ENCODE peak calls at places on chromosomes 7 and 10, in eight cellular contexts. S is dorsolateral prefrontal cortex, D is trophoblast cell, T is tibial artery, M is Panc1, Z is GM23338, V is right cardiac atrium, I is HCT116. J is an unnamed sample.

GRCh38 chr10:34058922-34059614 is 724.6 kb upstream of the NRP1 start:
- DNase-seq in S (no peak), D (no peak), T (no peak), M (no peak), Z (no peak), V (no peak), I (no peak), J (no peak)

GRCh38 chr7:96104984-96105383 is 216.9 kb downstream of the SLC25A13 start:
- DNase-seq in S (no peak), D (no peak), T (no peak), M (no peak), Z (no peak), V (no peak), I (no peak), J (no peak)

GRCh38 chr7:33563010-33563409 is 342.3 kb upstream of the BMPER start:
- DNase-seq in S (no peak), D (no peak), T (no peak), M (no peak), Z (no peak), V (no peak), I (no peak), J (no peak)

GRCh38 chr10:61688551-61689308 is 26.0 kb downstream of the CABCOCO1 start:
- DNase-seq in S (no peak), D (no peak), T (no peak), M (no peak), Z (no peak), V (no peak), I (no peak), J (no peak)

GRCh38 chr10:93515071-93515962 is 18.9 kb downstream of the CEP55 start:
- DNase-seq in S (no peak), D (peak; percentile 4), T (no peak), M (no peak), Z (no peak), V (no peak), I (no peak), J (no peak)

GRCh38 chr10:51117794-51118193 is 43.5 kb downstream of the PRKG1 start:
- DNase-seq in S (no peak), D (no peak), T (no peak), M (no peak), Z (no peak), V (no peak), I (no peak), J (no peak)

GRCh38 chr10:75211007-75211735 is 575 bp downstream of the VDAC2 start:
- DNase-seq in S (no peak), D (peak; percentile 60), T (no peak), M (no peak), Z (peak; percentile 48), V (no peak), I (no peak), J (no peak)

GRCh38 chr10:80496555-80497172 is 41.0 kb upstream of the SH2D4B start:
- DNase-seq in S (no peak), D (no peak), T (no peak), M (no peak), Z (no peak), V (no peak), I (no peak), J (no peak)

GRCh38 chr10:101132636-101133473 is 1.8 kb downstream of the TLX1 start:
- DNase-seq in S (no peak), D (no peak), T (no peak), M (no peak), Z (no peak), V (no peak), I (no peak), J (no peak)

GRCh38 chr7:130231792-130232191 is 24.1 kb downstream of the SSMEM1 start:
- DNase-seq in S (no peak), D (no peak), T (no peak), M (no peak), Z (no peak), V (no peak), I (no peak), J (no peak)

GRCh38 chr10:126839094-126839761 is 66.0 kb upstream of the DOCK1 start:
- DNase-seq in S (peak; percentile 97), D (no peak), T (no peak), M (no peak), Z (peak; percentile 30), V (no peak), I (no peak), J (no peak)

GRCh38 chr7:94451276-94451675 is 56.6 kb downstream of the COL1A2 start:
- DNase-seq in S (no peak), D (no peak), T (no peak), M (no peak), Z (no peak), V (no peak), I (no peak), J (no peak)

GRCh38 chr10:29746080-29746797 is 111.5 kb upstream of the SVIL start:
- DNase-seq in S (no peak), D (peak; percentile 9), T (no peak), M (no peak), Z (no peak), V (no peak), I (no peak), J (no peak)

GRCh38 chr10:101566333-101567164 is 21.5 kb downstream of the POLL start:
- DNase-seq in S (peak; percentile 33), D (peak; percentile 10), T (peak; percentile 48), M (no peak), Z (peak; percentile 77), V (no peak), I (no peak), J (no peak)

GRCh38 chr7:35254496-35255416 is 856 bp upstream of the TBX20 start:
- DNase-seq in S (no peak), D (no peak), T (no peak), M (no peak), Z (peak; percentile 61), V (peak; percentile 80), I (no peak), J (no peak)
- H3K4me3 ChIP-seq in S (no peak overlapping the region), D (no peak overlapping the region), T (peak overlapping the region; percentile 47), M (no peak overlapping the region), Z (peak overlapping the region; percentile 66), V (peak overlapping the region; percentile 89), I (no peak overlapping the region), J (peak overlapping the region; percentile 48)

GRCh38 chr7:6231184-6231583 is 41.2 kb downstream of the CYTH3 start:
- DNase-seq in S (no peak), D (no peak), T (no peak), M (no peak), Z (no peak), V (no peak), I (no peak), J (no peak)

GRCh38 chr7:6226194-6226799 is 46.1 kb downstream of the CYTH3 start:
- DNase-seq in S (no peak), D (peak; percentile 35), T (no peak), M (no peak), Z (no peak), V (no peak), I (no peak), J (no peak)

GRCh38 chr7:6227294-6227846 is 45.1 kb downstream of the CYTH3 start:
- DNase-seq in S (no peak), D (no peak), T (no peak), M (no peak), Z (no peak), V (peak; percentile 60), I (no peak), J (no peak)

GRCh38 chr7:6228865-6229264 is 43.6 kb downstream of the CYTH3 start:
- DNase-seq in S (no peak), D (no peak), T (no peak), M (no peak), Z (no peak), V (no peak), I (no peak), J (no peak)

DNA sequence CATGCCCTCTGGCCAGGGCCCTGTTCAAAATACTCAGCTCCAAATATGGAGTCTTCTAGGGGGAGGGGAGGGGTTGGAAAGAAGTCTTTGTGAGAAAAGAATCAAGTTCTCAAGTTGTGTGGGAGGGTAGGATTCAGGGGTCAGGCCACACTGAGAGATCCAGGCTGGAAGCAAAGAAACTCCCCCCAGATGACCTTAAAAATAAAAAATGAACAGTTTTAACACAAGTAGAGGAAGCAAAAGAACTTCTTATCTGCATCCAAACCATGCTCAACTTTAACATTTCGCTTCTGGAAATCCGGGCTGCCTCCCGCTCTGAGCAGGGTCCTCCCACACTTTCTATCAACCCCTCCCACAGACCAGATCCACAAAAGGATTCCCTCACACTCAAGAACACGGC is 44.1 kb downstream of the CYTH3 start:
- DNase-seq in S (no peak), D (no peak), T (no peak), M (no peak), Z (peak; percentile 30), V (no peak), I (no peak), J (no peak)
- H3K4me3 ChIP-seq in S (no peak overlapping the region), D (no peak overlapping the region), T (peak overlapping the region; percentile 1), M (no peak overlapping the region), Z (no peak overlapping the region), V (peak overlapping the region; percentile 13), I (no peak overlapping the region), J (no peak overlapping the region)

GRCh38 chr10:63375859-63376258 is 89.9 kb downstream of the JMJD1C start:
- DNase-seq in S (no peak), D (peak; percentile 33), T (no peak), M (no peak), Z (no peak), V (no peak), I (no peak), J (no peak)

GRCh38 chr10:63373176-63373575 is 92.6 kb downstream of the JMJD1C start:
- DNase-seq in S (no peak), D (no peak), T (no peak), M (no peak), Z (no peak), V (no peak), I (no peak), J (no peak)

GRCh38 chr10:63375006-63375405 is 90.8 kb downstream of the JMJD1C start:
- DNase-seq in S (no peak), D (no peak), T (no peak), M (no peak), Z (no peak), V (no peak), I (no peak), J (no peak)

GRCh38 chr10:63375458-63375857 is 90.3 kb downstream of the JMJD1C start:
- DNase-seq in S (no peak), D (peak; percentile 34), T (no peak), M (no peak), Z (no peak), V (no peak), I (no peak), J (no peak)

DNA sequence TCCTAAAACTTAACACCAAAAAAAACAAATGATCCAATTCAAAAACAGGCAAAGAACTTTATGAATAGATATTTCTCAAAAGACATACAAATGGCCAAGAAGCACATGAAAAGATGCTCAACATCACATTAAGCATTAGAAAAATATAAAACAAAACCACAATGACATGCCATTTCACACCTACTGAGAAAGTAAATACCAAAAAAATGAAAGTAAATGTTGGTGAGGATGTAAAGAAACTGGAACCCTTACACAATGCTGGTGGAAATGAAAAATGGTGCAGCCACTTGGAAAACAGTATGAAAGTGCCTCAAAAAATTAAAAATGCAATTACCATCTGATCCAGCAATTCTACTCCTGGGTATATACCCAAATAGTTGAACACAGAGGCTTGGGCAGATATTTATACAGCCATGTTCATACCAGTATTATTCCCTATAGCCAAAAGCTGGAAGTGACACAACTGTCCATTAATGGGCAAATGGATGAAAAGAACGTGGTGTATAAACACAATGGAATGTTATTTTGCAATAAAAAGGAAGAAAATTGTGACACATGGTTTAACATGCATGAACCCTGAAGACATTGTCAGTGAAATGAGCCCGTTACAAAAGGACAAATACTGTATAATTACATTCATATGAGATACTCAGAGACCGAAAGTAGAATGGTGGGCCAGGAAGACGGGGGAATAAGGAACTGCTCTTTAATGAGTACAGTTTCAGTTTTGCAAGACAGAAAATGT is 89.0 kb downstream of the JMJD1C start:
- DNase-seq in S (no peak), D (peak; percentile 89), T (no peak), M (no peak), Z (no peak), V (no peak), I (no peak), J (no peak)
- H3K4me3 ChIP-seq in S (no peak overlapping the region), D (no peak overlapping the region), T (no peak overlapping the region), M (no peak overlapping the region), Z (no peak overlapping the region), V (no peak overlapping the region), I (no peak overlapping the region), J (no peak overlapping the region)

GRCh38 chr7:111091623-111092370 is 870 bp downstream of the LRRN3 start:
- DNase-seq in S (no peak), D (no peak), T (no peak), M (no peak), Z (no peak), V (no peak), I (no peak), J (no peak)
- H3K4me3 ChIP-seq in S (peak overlapping the region; percentile 64), D (no peak overlapping the region), T (peak overlapping the region; percentile 49), M (peak overlapping the region; percentile 34), Z (no peak overlapping the region), V (peak overlapping the region; percentile 98), I (no peak overlapping the region), J (peak overlapping the region; percentile 35)